ENCODE peak calls at places on chromosomes 4 and X, in five cellular contexts. L is Panc1, J is A673, N is cardiac fibroblast, T is epithelial cell of proximal tubule. E is an unnamed sample.
A peak's percentile ranks its signal among the peaks of the same experiment; 100 is the strongest.

GRCh38 chrX:129721870-129722269 is 16.9 kb upstream of the XPNPEP2 start:
- DNase-seq in J (no peak), L (no peak), N (no peak), T (no peak), E (no peak)

GRCh38 chr4:116501954-116502353 is 583.4 kb downstream of the TRAM1L1 start:
- DNase-seq in L (no peak), N (no peak), T (no peak), J (peak; percentile 10), E (no peak)

GRCh38 chr4:154471924-154472323 is 19.7 kb downstream of the DCHS2 start:
- DNase-seq in T (peak; percentile 30), N (no peak), J (no peak), L (no peak), E (no peak)

GRCh38 chrX:153953342-153953830 is 8.9 kb upstream of the RENBP start:
- DNase-seq in N (peak; percentile 65), L (no peak), J (peak; percentile 86), T (no peak), E (peak; percentile 27)

GRCh38 chr4:86769794-86770193 is 79.4 kb downstream of the SLC10A6 start:
- DNase-seq in J (peak; percentile 54), N (no peak), L (no peak), T (no peak), E (no peak)

GRCh38 chrX:25012793-25013592 is 2.8 kb downstream of the ARX start:
- DNase-seq in L (no peak), T (no peak), N (no peak), J (no peak), E (no peak)

GRCh38 chrX:10101269-10101668 is 55.5 kb upstream of the CLCN4 start:
- DNase-seq in T (no peak), L (no peak), J (no peak), N (no peak), E (no peak)

GRCh38 chr4:45944000-45944399 is 179.9 kb downstream of the GABRG1 start:
- DNase-seq in T (no peak), N (no peak), L (no peak), J (peak; percentile 17), E (no peak)

GRCh38 chrX:153909024-153909979 is 4.8 kb downstream of the AVPR2 start:
- DNase-seq in T (no peak), J (no peak), N (no peak), L (no peak), E (no peak)

GRCh38 chr4:125317526-125317880 is 2.7 kb downstream of the FAT4 start:
- DNase-seq in T (no peak), L (no peak), J (peak; percentile 69), N (peak; percentile 57), E (no peak)

GRCh38 chr4:87498446-87498900 is 30.7 kb downstream of the SPARCL1 start:
- DNase-seq in J (no peak), N (peak; percentile 34), T (peak; percentile 16), L (no peak), E (peak; percentile 26)

GRCh38 chr4:112518675-112519074 is 2.7 kb upstream of the NEUROG2 start:
- DNase-seq in N (no peak), L (no peak), T (no peak), J (no peak), E (no peak)

GRCh38 chr4:146095091-146095690 is 80.3 kb upstream of the LSM6 start:
- DNase-seq in T (no peak), L (peak; percentile 28), J (peak; percentile 68), N (peak; percentile 76), E (peak; percentile 55)

GRCh38 chrX:20531667-20532066 is 265.0 kb upstream of the RPS6KA3 start:
- DNase-seq in N (no peak), J (no peak), T (no peak), L (no peak), E (no peak)

GRCh38 chr4:3791910-3792542 is 25.8 kb downstream of the ADRA2C start:
- DNase-seq in L (no peak), N (peak; percentile 14), T (no peak), J (peak; percentile 48), E (no peak)

GRCh38 chr4:155617312-155617711 is 49.3 kb upstream of the GUCY1A1 start:
- DNase-seq in N (peak; percentile 57), J (no peak), L (no peak), T (no peak), E (peak; percentile 51)

GRCh38 chr4:72496119-72496518 is 72.9 kb downstream of the ADAMTS3 start:
- DNase-seq in L (no peak), T (no peak), N (no peak), J (no peak), E (no peak)

GRCh38 chr4:176782794-176783193 is 9.9 kb downstream of the VEGFC start:
- DNase-seq in T (no peak), L (no peak), N (no peak), J (no peak), E (no peak)

GRCh38 chr4:57193996-57194675 is 84.0 kb upstream of the IGFBP7 start:
- DNase-seq in T (no peak), N (no peak), L (no peak), J (no peak), E (no peak)
- TF ChIP-seq CTCF in T (peak; percentile 8), N (no peak), L (no peak), J (no peak), E (peak; percentile 19)

DNA sequence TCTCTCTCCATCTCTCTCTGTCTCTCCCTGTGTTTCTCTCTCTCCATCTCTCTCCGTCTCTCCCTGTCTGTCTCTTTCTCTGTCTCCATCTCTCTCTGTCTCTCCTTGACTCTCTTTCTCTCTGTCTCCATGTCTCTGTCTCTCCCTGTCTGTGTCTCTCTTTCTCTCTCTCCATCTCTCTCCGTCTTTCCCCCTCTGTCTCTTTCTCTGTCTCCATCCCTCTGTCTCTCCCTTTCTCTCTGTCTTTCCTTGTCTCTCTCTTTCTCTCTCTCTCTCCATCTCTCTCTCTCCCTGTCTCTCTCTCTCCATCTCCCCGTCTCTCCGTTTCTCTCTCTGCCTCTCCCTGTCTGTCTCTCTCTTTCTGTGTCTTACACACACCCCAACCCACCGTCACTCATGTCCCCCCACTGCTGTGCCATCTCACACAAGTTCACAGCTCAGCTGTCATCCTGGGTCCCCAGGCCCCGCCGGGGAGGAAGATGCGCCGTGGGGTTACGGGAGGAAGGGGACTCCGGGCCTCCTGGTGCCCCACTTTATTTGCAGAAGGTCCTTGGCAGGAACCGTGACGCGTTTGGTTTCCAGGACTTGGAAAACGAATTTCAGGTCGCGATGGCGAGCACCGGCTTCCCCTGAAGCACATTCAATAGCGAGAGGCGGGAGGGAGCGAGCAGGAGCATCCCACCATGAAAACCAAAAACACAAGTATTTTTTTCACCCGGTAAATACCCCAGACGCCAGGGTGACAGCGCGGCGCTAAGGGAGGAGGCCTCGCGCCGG is 1.2 kb upstream of the SHOX start:
- DNase-seq in T (no peak), L (no peak), J (no peak), N (no peak), E (no peak)
- H3K4me3 ChIP-seq in T (no peak overlapping the region), L (no peak overlapping the region), J (no peak overlapping the region), N (no peak overlapping the region), E (no peak overlapping the region)

GRCh38 chr4:173214661-173215060 is 46.0 kb downstream of the GALNT7 start:
- DNase-seq in L (no peak), N (peak; percentile 86), J (peak; percentile 56), T (no peak), E (peak; percentile 66)
- TF ChIP-seq CTCF in L (no peak), N (no peak), J (no peak), T (no peak), E (no peak)

GRCh38 chr4:118742050-118742449 is 56.9 kb downstream of the METTL14 start:
- DNase-seq in T (no peak), L (no peak), N (peak; percentile 59), J (no peak), E (no peak)

GRCh38 chr4:118743867-118744266 is 58.7 kb downstream of the METTL14 start:
- DNase-seq in N (no peak), J (no peak), T (no peak), L (no peak), E (no peak)

GRCh38 chr4:118738999-118739690 is 54.0 kb downstream of the METTL14 start:
- DNase-seq in L (no peak), T (no peak), N (no peak), J (no peak), E (no peak)

GRCh38 chr4:118740869-118741268 is 55.7 kb downstream of the METTL14 start:
- DNase-seq in J (peak; percentile 49), L (no peak), N (peak; percentile 54), T (no peak), E (no peak)

DNA sequence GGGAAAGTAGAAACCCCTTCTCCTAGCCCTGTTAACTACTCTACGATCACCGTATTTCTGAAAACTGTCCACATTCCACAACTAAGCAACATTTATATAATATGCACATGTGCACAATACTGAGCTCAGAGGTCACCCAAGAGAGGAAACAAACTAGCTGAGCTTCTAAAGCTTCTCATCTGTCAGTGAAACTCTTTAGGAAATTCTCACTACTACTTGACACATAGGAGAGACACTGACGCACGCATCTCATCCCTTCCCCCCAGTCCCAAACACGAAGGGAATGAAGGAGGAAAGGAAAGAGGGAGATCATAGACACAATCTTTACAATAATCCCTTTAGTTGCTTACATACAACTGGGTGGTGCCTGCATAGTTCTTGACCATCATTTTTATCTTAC is 56.3 kb downstream of the METTL14 start:
- DNase-seq in L (no peak), T (no peak), N (peak; percentile 64), J (no peak), E (no peak)
- H3K4me3 ChIP-seq in L (no peak overlapping the region), T (no peak overlapping the region), N (no peak overlapping the region), J (no peak overlapping the region), E (no peak overlapping the region)

DNA sequence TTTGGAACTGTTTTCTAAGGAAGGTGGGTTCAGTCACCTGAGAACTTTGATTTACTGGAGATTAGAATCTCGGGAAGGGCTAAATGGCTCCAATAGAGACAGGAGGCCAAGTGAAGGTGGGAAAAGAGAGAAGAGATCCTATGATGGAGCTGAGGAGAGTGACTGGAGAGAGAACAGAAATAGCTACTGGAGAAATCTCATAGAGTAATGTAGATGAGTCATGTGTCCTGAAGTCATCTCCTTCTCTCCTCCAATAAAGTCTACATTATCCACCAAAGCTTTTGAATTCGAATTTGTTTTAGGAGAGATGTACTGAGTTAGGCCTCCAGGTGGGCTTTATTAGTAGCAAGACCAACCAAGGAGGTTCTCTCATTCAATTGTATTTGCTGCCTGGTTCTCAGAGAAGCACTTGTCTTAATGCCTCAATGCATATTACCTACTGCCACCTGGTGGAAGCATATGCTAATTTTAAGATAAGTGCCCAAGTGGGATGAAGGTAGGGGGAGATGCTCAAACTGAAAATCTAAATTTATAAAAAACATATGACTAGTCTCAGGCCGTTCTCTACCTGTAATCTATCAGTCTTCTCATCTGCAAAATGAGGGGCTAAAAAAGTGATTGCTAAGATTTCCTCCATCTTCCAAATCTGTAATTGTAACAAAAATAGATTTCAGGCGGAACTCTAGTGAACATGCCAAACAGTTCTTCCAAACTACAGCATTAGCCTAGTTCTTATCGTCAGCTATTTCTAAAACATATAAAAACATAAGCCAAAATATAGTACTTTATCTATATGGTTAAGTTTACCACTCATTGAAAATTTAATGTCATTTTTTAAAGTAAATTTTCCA is 24.4 kb downstream of the TXK start:
- DNase-seq in T (no peak), L (peak; percentile 35), J (peak; percentile 77), N (peak; percentile 41), E (peak; percentile 19)
- TF ChIP-seq CTCF in T (peak; percentile 83), L (peak; percentile 65), J (peak; percentile 67), N (peak; percentile 51), E (peak; percentile 69)

GRCh38 chr4:8287606-8288280 is 18.2 kb downstream of the HTRA3 start:
- DNase-seq in T (no peak), N (no peak), L (no peak), J (no peak), E (no peak)
- H3K4me3 ChIP-seq in T (no peak overlapping the region), N (no peak overlapping the region), L (no peak overlapping the region), J (no peak overlapping the region), E (no peak overlapping the region)

GRCh38 chrX:23344208-23344903 is 9.7 kb downstream of the PTCHD1 start:
- DNase-seq in N (no peak), L (no peak), J (no peak), T (no peak), E (no peak)

GRCh38 chrX:23341452-23341851 is 6.8 kb downstream of the PTCHD1 start:
- DNase-seq in T (no peak), L (no peak), J (no peak), N (no peak), E (peak; percentile 27)

GRCh38 chrX:23344904-23345271 is 10.2 kb downstream of the PTCHD1 start:
- DNase-seq in J (no peak), L (no peak), N (no peak), T (no peak), E (no peak)
- TF ChIP-seq CTCF in J (no peak), L (no peak), N (no peak), T (no peak), E (no peak)